ENCODE peak calls at places on chromosomes 7 and 10, in eight cellular contexts. D, Y, X, F, M, S, L and K are unnamed samples. For H3K4me1 and H3K36me3, the result is how much of the 10 kb centered on the place peaks cover.

GRCh38 chr10:84333864-84334451 is 5.6 kb downstream of the CCSER2 start:
- DNase-seq in S (no peak), D (no peak), Y (no peak), X (no peak), M (peak), F (no peak), L (no peak), K (no peak)

GRCh38 chr7:106982415-106982814 is 62.1 kb upstream of the PRKAR2B start:
- DNase-seq in S (no peak), D (no peak), L (no peak), Y (no peak), X (no peak), M (no peak), F (no peak), K (no peak)

GRCh38 chr7:106031271-106032029 is 68.4 kb downstream of the CDHR3 start:
- DNase-seq in D (no peak), X (no peak), Y (no peak), M (peak), L (no peak), F (no peak), S (peak), K (no peak)

GRCh38 chr7:128450409-128450808 is 5.3 kb upstream of the HILPDA start:
- DNase-seq in F (no peak), D (no peak), Y (no peak), M (no peak), S (no peak), X (no peak), L (no peak), K (no peak)

GRCh38 chr10:16519908-16520861 is 1.5 kb downstream of the C1QL3 start:
- DNase-seq in D (no peak), Y (no peak), F (no peak), L (no peak), S (no peak), X (no peak), M (peak), K (no peak)

GRCh38 chr7:13981070-13981469 is 8.4 kb downstream of the ETV1 start:
- DNase-seq in X (peak), F (peak), S (peak), L (no peak), M (peak), Y (no peak), D (no peak), K (peak)

GRCh38 chr10:102335184-102335583 is 60.3 kb upstream of the NFKB2 start:
- DNase-seq in X (peak), F (no peak), L (no peak), S (peak), Y (no peak), M (no peak), D (no peak), K (peak)

GRCh38 chr10:18737236-18737635 is 78.0 kb downstream of the ARL5B start:
- DNase-seq in Y (no peak), D (no peak), M (no peak), S (no peak), X (no peak), L (no peak), F (no peak), K (no peak)

GRCh38 chr10:79068203-79068561 is 584 bp upstream of the ZMIZ1 start:
- DNase-seq in D (no peak), M (peak), S (no peak), X (no peak), Y (no peak), L (peak), F (no peak), K (no peak)

GRCh38 chr10:62561151-62561550 is 187.0 kb downstream of the ZNF365 start:
- DNase-seq in S (no peak), D (no peak), F (no peak), M (no peak), X (no peak), L (no peak), Y (no peak), K (no peak)

GRCh38 chr7:106216517-106217088 is 68.2 kb downstream of the NAMPT start:
- DNase-seq in D (no peak), X (no peak), M (no peak), S (peak), L (no peak), Y (no peak), F (peak), K (peak)

GRCh38 chr10:517236-517635 is 172.2 kb downstream of the DIP2C start:
- DNase-seq in X (no peak), M (no peak), L (peak), D (peak), F (no peak), Y (no peak), S (peak), K (no peak)

GRCh38 chr7:87057210-87057609 is 2.2 kb downstream of the ELAPOR2 start:
- DNase-seq in X (no peak), D (no peak), S (no peak), Y (no peak), F (no peak), M (no peak), L (no peak), K (no peak)

GRCh38 chr10:55668326-55668922 is 692.6 kb downstream of the ZWINT start:
- DNase-seq in Y (no peak), F (no peak), L (no peak), S (no peak), M (peak), X (no peak), D (no peak), K (no peak)

GRCh38 chr10:115963848-115964247 is 309.2 kb downstream of the GFRA1 start:
- DNase-seq in D (no peak), Y (no peak), F (no peak), X (no peak), M (peak), S (no peak), L (no peak), K (no peak)

GRCh38 chr10:49365675-49366415 is 30.0 kb downstream of the DRGX start:
- DNase-seq in Y (no peak), L (no peak), F (no peak), S (peak), X (no peak), M (peak), D (no peak), K (no peak)

GRCh38 chr7:99131290-99131689 is 12.6 kb downstream of the SMURF1 start:
- DNase-seq in X (no peak), F (no peak), D (no peak), L (no peak), Y (no peak), M (no peak), S (no peak), K (no peak)

GRCh38 chr7:101411477-101411954 is 48.8 kb downstream of the COL26A1 start:
- DNase-seq in X (no peak), S (no peak), D (no peak), Y (no peak), F (no peak), M (peak), L (no peak), K (no peak)

GRCh38 chr10:77501152-77501845 is 136.3 kb downstream of the KCNMA1 start:
- DNase-seq in F (peak), D (no peak), M (no peak), X (no peak), L (no peak), S (peak), Y (no peak), K (no peak)

GRCh38 chr10:92837462-92837861 is 10.9 kb upstream of the EXOC6 start:
- DNase-seq in D (no peak), X (no peak), S (no peak), Y (no peak), F (no peak), L (no peak), M (no peak), K (no peak)

GRCh38 chr10:132452216-132452650 is 55.2 kb downstream of the PWWP2B start:
- DNase-seq in D (no peak), S (no peak), L (peak), Y (no peak), M (no peak), F (no peak), X (peak), K (no peak)

GRCh38 chr7:156105337-156106106 is 293.3 kb upstream of the SHH start:
- DNase-seq in Y (no peak), M (no peak), S (no peak), D (no peak), L (no peak), F (no peak), X (no peak), K (no peak)

GRCh38 chr7:80721880-80722595 is 83.6 kb downstream of the CD36 start:
- DNase-seq in Y (no peak), X (no peak), M (peak), F (peak), S (no peak), L (no peak), D (no peak), K (no peak)

GRCh38 chr7:24910551-24911212 is 69.3 kb downstream of the OSBPL3 start:
- DNase-seq in D (no peak), X (no peak), M (no peak), L (no peak), Y (no peak), F (no peak), S (no peak), K (no peak)

GRCh38 chr10:129136866-129137415 is 330.1 kb upstream of the MGMT start:
- DNase-seq in S (no peak), M (no peak), X (no peak), L (no peak), Y (no peak), D (no peak), F (no peak), K (no peak)

GRCh38 chr10:17548786-17549185 is 68.4 kb downstream of the HACD1 start:
- DNase-seq in D (no peak), F (no peak), S (no peak), Y (no peak), M (no peak), L (no peak), X (no peak), K (no peak)

GRCh38 chr10:104688251-104688650 is 47.2 kb downstream of the SORCS3 start:
- DNase-seq in S (no peak), L (no peak), Y (no peak), X (no peak), M (peak), F (no peak), D (no peak), K (no peak)

GRCh38 chr7:122290476-122290875 is 14.1 kb downstream of the FEZF1 start:
- DNase-seq in X (no peak), Y (no peak), F (no peak), L (no peak), D (no peak), M (no peak), S (no peak), K (no peak)

GRCh38 chr7:155009570-155010157 is 6.7 kb upstream of the PAXIP1 start:
- DNase-seq in Y (no peak), F (peak), S (no peak), L (no peak), X (no peak), M (peak), D (no peak), K (no peak)

GRCh38 chr10:129501652-129502436 is 34.8 kb downstream of the MGMT start:
- DNase-seq in L (no peak), Y (peak), X (no peak), D (no peak), S (no peak), F (no peak), M (no peak), K (peak)

DNA sequence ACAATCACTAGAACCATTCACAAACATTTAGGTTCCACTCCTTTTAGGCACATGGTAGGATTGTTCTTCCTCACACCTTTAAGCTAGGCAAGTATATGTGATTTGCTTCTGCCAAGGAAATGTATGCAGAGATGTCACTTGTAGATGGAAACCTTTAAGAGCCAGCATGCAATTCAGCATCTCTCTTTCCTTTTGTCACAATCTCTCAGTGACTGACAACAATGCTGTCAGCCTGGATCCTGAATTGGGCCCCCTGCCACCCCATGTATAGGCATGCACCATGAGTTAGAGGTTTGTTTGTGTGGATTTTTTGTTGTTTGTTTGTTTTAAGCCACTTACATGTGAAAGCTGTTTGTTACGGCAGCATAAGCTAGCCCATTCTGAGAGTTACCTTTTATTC is 169.6 kb upstream of the PDE1C start:
- DNase-seq in Y (no peak), F (no peak), L (no peak), D (no peak), M (no peak), X (no peak), S (no peak), K (no peak)
- H3K4me1 ChIP-seq in Y (under half), F (under half), L (under half), D (under half), M (under half), X (under half), S (under half), K (under half)

GRCh38 chr10:47143072-47143471 is 156.9 kb upstream of the GDF10 start:
- DNase-seq in Y (no peak), X (no peak), L (no peak), F (no peak), M (no peak), S (no peak), D (no peak), K (no peak)

GRCh38 chr10:47139121-47139520 is 160.9 kb upstream of the GDF10 start:
- DNase-seq in S (no peak), D (no peak), Y (no peak), F (no peak), M (no peak), L (no peak), X (no peak), K (no peak)

GRCh38 chr10:47143473-47143872 is 156.5 kb upstream of the GDF10 start:
- DNase-seq in X (no peak), S (no peak), D (no peak), L (no peak), Y (no peak), M (no peak), F (no peak), K (no peak)

GRCh38 chr10:47141349-47141748 is 158.6 kb upstream of the GDF10 start:
- DNase-seq in F (no peak), M (no peak), X (no peak), D (no peak), L (no peak), Y (no peak), S (no peak), K (no peak)

DNA sequence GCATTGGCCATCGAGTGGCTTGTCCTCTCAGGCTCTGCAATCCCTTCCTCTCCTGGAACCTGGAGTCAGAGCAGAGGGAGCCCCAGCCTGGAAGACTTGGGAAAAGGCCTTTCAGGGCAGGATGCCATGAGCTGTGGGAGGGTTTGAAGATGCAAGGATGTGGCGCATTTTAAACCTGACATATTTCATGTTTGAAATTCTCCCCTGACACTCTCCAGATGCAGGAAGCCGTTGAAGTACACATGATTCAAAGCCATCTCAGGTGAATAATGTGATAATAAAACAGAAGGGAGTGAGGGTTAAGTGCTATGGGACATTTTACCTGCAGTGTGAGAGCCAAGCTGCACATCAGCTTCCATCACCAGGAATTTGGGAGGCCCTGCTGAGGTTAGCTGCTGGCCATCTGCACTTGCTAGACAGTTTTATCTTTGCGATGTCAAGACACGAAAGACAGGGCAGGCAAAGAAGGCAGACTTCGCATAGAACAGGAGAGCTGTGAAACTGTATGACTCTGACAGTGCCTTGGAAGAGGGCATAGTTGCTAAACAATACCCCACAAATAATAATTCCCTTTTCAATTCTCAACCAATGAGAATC is 159.1 kb upstream of the GDF10 start:
- DNase-seq in M (no peak), X (no peak), S (no peak), L (no peak), Y (no peak), D (no peak), F (no peak), K (no peak)
- TF ChIP-seq POLR2AphosphoS5 in M (no peak), X (no peak), S (peak), L (no peak), Y (no peak), D (no peak), F (no peak), K (no peak)

GRCh38 chr7:32582036-32582435 is 86.7 kb downstream of the AVL9 start:
- DNase-seq in X (no peak), D (no peak), F (no peak), L (no peak), S (no peak), M (no peak), Y (no peak), K (no peak)

GRCh38 chr7:32579776-32580175 is 84.5 kb downstream of the AVL9 start:
- DNase-seq in S (no peak), M (no peak), X (no peak), F (no peak), D (no peak), Y (no peak), L (no peak), K (no peak)

GRCh38 chr7:32583791-32584190 is 88.5 kb downstream of the AVL9 start:
- DNase-seq in S (no peak), M (no peak), F (no peak), X (no peak), Y (no peak), L (no peak), D (no peak), K (no peak)

GRCh38 chr7:32577421-32577820 is 82.1 kb downstream of the AVL9 start:
- DNase-seq in L (no peak), Y (no peak), X (no peak), D (no peak), M (no peak), F (no peak), S (no peak), K (no peak)

GRCh38 chr7:32580646-32581045 is 85.4 kb downstream of the AVL9 start:
- DNase-seq in D (no peak), M (no peak), X (no peak), F (no peak), L (no peak), S (no peak), Y (no peak), K (no peak)
- H3K36me3 ChIP-seq in D (under half), M (under half), X (half or more), F (under half), L (half or more), S (half or more), Y (under half), K (under half)

GRCh38 chr10:125080296-125080695 is 80.1 kb downstream of the CTBP2 start:
- DNase-seq in X (no peak), F (no peak), D (no peak), S (peak), Y (no peak), L (peak), M (no peak), K (no peak)

GRCh38 chr10:125081931-125082330 is 78.4 kb downstream of the CTBP2 start:
- DNase-seq in L (peak), D (no peak), S (peak), X (peak), F (no peak), Y (no peak), M (no peak), K (no peak)

GRCh38 chr10:125079091-125079600 is 81.2 kb downstream of the CTBP2 start:
- DNase-seq in Y (no peak), D (peak), S (peak), X (no peak), L (peak), M (no peak), F (no peak), K (no peak)

GRCh38 chr10:125082881-125083575 is 77.3 kb downstream of the CTBP2 start:
- DNase-seq in X (peak), M (no peak), F (no peak), L (peak), D (no peak), Y (no peak), S (peak), K (no peak)

DNA sequence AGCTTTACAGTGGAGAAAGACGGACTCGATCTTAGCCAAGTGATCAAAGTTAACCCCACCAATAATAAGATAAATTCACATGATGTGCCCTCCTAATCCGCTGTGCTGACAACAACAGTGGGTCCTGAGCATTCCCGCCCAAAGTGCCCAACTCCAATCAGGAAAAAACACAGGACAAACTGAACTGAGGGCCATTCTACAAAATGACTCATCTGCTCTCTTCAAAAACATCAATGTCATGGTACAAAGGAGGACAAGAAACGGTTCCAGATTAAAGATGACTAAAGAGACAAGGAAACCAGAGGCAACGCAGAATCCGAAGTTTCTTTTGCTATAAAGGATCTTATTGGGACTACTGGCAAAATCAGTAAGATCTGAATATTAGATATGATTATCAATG is 79.4 kb downstream of the CTBP2 start:
- DNase-seq in S (peak), M (no peak), L (peak), F (no peak), X (no peak), D (no peak), Y (no peak), K (no peak)
- H3K4me1 ChIP-seq in S (under half), M (under half), L (under half), F (under half), X (under half), D (under half), Y (under half), K (half or more)

DNA sequence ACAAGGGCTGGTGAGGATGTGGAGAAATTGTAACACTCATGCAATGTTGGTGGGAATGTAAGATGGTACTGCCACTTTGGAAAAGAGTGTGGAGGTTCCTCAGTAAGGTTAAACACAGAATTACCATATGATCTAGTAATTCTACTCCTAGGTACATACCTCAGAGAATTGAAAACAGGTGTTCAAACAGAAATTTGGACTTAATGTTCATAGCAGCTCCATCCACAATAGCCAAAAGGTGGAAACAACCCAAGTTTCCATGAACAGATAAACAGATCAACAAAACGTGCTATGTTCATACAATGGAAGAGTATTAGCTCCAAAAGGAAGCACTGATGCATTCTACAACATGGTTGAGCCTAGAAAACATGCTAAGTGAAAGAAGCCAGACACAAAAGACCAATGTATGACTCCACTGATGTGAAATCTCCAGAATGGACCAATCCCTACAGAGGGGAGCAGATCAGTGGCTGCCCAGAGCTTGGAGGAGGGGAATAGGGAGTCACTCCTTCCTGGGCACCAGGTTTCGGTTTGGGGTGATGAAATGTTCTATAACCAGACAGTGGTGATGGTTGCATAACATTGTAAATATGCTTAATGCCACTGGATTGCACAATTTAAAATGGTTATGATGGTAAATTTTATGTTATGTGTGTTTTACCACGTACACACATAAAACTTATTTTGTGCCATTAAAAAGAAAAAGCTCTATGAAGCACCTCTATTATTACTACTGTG is 5.7 kb upstream of the WDR86 start:
- DNase-seq in S (peak), X (peak), L (peak), F (no peak), Y (no peak), M (no peak), D (no peak), K (no peak)
- TF ChIP-seq POLR2AphosphoS5 in S (no peak), X (no peak), L (no peak), F (no peak), Y (no peak), M (no peak), D (no peak), K (no peak)

GRCh38 chr10:1572519-1573333 is 164.6 kb downstream of the ADARB2 start:
- DNase-seq in D (no peak), Y (no peak), M (no peak), X (no peak), F (no peak), L (no peak), S (peak), K (no peak)
- H3K36me3 ChIP-seq in D (under half), Y (under half), M (under half), X (under half), F (under half), L (under half), S (under half), K (under half)